ENCODE peak calls at places on chromosomes 16 and 17, in four cellular contexts. J is aorta, L is IMR-90, W is lung. C is an unnamed sample.

GRCh38 chr16:11016524-11016988 is 72.2 kb downstream of the CLEC16A start:
- DNase-seq in J (no peak), W (no peak), L (peak; percentile 28), C (no peak)

GRCh38 chr16:619476-620100 is 11.2 kb upstream of the WFIKKN1 start:
- DNase-seq in J (no peak), W (no peak), L (no peak), C (no peak)

GRCh38 chr17:44610331-44610730 is 45.9 kb upstream of the MEIOC start:
- DNase-seq in W (no peak), J (no peak), L (no peak), C (no peak)

GRCh38 chr16:71230122-71230845 is at the start of gene HYDIN:
- DNase-seq in J (peak; percentile 50), W (peak; percentile 75), L (peak; percentile 30), C (peak; percentile 12)

GRCh38 chr17:31425646-31426045 is 34.2 kb downstream of the RAB11FIP4 start:
- DNase-seq in W (no peak), J (no peak), L (no peak), C (peak; percentile 72)

GRCh38 chr17:69883139-69883538 is 191.9 kb upstream of the KCNJ16 start:
- DNase-seq in L (no peak), J (no peak), W (no peak), C (no peak)

GRCh38 chr17:7477392-7478275 is 1.8 kb downstream of the ZBTB4 start:
- DNase-seq in W (peak; percentile 46), J (peak; percentile 76), L (peak; percentile 95), C (peak; percentile 57)

GRCh38 chr17:38685485-38685884 is 10.7 kb upstream of the EPOP start:
- DNase-seq in L (no peak), W (no peak), J (peak; percentile 79), C (peak; percentile 27)

GRCh38 chr16:51465026-51465425 is 314.0 kb upstream of the SALL1 start:
- DNase-seq in J (no peak), L (peak; percentile 47), W (no peak), C (no peak)

GRCh38 chr17:74402070-74402469 is 29.8 kb upstream of the GPRC5C start:
- DNase-seq in J (no peak), L (no peak), W (no peak), C (no peak)

GRCh38 chr17:16467044-16467443 is 24.9 kb downstream of the LRRC75A start:
- DNase-seq in W (no peak), L (no peak), J (no peak), C (no peak)

GRCh38 chr17:16465861-16466338 is 26.1 kb downstream of the LRRC75A start:
- DNase-seq in J (no peak), W (no peak), L (no peak), C (no peak)

GRCh38 chr17:16467886-16468285 is 24.1 kb downstream of the LRRC75A start:
- DNase-seq in L (no peak), W (no peak), J (no peak), C (no peak)

GRCh38 chr17:16464641-16465312 is 27.2 kb downstream of the LRRC75A start:
- DNase-seq in L (no peak), J (no peak), W (no peak), C (no peak)

DNA sequence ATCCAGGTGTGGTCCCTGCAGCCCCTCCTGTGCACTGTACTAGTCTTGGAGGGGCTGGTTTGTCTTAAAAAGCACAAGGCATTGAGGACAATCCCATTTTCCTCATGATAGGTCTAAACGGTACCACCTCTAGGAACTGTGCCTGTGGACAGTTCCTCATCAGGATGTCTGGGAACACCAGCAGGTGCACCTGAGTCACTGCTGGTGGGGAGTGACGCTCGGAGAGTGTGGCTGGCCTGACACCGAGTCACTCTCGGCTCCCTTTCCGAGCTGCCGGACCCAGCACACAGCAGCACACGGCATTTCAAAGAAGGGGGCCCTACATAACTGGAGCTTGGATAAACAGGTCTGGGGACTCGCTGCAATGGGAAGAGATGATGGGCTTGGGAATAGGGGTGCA is 25.6 kb downstream of the LRRC75A start:
- DNase-seq in L (no peak), J (no peak), W (no peak), C (no peak)
- H3K27ac ChIP-seq in L (no peak overlapping the region), J (no peak overlapping the region), W (no peak overlapping the region), C (no peak overlapping the region)

DNA sequence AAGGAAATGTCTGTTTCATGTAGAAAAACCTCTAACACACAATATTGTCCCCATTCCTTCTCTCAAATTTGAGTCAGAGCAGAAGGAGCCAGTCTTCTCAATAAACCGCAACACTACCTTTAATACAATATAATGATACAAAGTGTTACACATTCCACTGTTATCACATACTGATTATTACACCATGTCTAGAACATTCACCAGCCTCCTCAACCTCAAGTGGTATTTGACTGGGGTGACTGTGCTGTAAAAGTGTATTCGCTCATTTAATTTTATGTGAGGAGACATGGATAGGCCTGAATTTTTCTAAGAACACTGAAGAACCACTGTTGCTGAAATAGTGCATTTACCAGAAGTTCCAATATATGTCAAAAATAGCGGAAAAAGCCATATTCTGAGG is 10.3 kb downstream of the CDYL2 start:
- DNase-seq in L (no peak), W (no peak), J (no peak), C (no peak)
- H3K27ac ChIP-seq in L (no peak overlapping the region), W (no peak overlapping the region), J (no peak overlapping the region), C (no peak overlapping the region)

DNA sequence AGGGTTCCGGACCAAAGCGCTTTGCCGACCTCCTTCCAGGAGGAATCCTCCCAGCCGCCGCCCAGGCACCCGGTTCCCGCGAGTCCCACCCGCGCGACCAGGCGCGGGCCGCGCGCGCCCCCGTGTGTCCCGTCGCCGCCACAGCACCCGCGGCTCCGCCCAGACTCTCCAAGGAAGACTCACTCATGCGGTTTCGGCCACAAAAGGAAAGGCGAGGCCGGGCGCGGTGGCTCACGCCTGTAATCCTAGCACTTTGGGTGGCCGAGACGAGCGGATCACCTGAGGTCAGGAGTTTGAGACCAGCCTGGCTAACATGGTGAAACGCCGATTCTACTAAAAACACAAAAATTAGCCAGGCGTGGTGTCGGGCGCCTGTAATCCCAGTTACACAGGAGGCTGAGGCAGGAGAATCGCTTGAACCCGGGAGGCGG is 3.5 kb upstream of the PKMYT1 start:
- DNase-seq in W (peak; percentile 79), L (peak; percentile 69), J (peak; percentile 86), C (peak; percentile 59)
- H3K27ac ChIP-seq in W (no peak overlapping the region), L (no peak overlapping the region), J (no peak overlapping the region), C (no peak overlapping the region)

GRCh38 chr16:15607700-15608396 is 35.1 kb downstream of the MARF1 start:
- DNase-seq in L (peak; percentile 82), W (no peak), J (peak; percentile 75), C (no peak)

GRCh38 chr16:15606521-15607220 is 36.3 kb downstream of the MARF1 start:
- DNase-seq in J (no peak), W (no peak), L (no peak), C (no peak)

GRCh38 chr16:15609286-15609649 is 33.7 kb downstream of the MARF1 start:
- DNase-seq in J (no peak), L (no peak), W (no peak), C (no peak)

GRCh38 chr16:15610369-15610871 is 32.5 kb downstream of the MARF1 start:
- DNase-seq in W (no peak), J (no peak), L (peak; percentile 37), C (no peak)

GRCh38 chr16:15608398-15609285 is 34.3 kb downstream of the MARF1 start:
- DNase-seq in J (no peak), L (peak; percentile 60), W (no peak), C (no peak)
- H3K27ac ChIP-seq in J (no peak overlapping the region), L (peak overlapping the region; percentile 39), W (no peak overlapping the region), C (no peak overlapping the region)

GRCh38 chr17:13919818-13920217 is 149.5 kb upstream of the COX10 start:
- DNase-seq in L (no peak), J (no peak), W (no peak), C (no peak)

GRCh38 chr17:13921841-13922776 is 147.2 kb upstream of the COX10 start:
- DNase-seq in L (no peak), W (no peak), J (no peak), C (no peak)

GRCh38 chr17:13920413-13920812 is 148.9 kb upstream of the COX10 start:
- DNase-seq in L (no peak), J (no peak), W (no peak), C (no peak)

GRCh38 chr17:13917635-13918034 is 151.7 kb upstream of the COX10 start:
- DNase-seq in J (no peak), W (no peak), L (no peak), C (no peak)

GRCh38 chr17:13918247-13918646 is 151.1 kb upstream of the COX10 start:
- DNase-seq in L (no peak), W (no peak), J (no peak), C (no peak)
- H3K27ac ChIP-seq in L (no peak overlapping the region), W (no peak overlapping the region), J (no peak overlapping the region), C (no peak overlapping the region)

DNA sequence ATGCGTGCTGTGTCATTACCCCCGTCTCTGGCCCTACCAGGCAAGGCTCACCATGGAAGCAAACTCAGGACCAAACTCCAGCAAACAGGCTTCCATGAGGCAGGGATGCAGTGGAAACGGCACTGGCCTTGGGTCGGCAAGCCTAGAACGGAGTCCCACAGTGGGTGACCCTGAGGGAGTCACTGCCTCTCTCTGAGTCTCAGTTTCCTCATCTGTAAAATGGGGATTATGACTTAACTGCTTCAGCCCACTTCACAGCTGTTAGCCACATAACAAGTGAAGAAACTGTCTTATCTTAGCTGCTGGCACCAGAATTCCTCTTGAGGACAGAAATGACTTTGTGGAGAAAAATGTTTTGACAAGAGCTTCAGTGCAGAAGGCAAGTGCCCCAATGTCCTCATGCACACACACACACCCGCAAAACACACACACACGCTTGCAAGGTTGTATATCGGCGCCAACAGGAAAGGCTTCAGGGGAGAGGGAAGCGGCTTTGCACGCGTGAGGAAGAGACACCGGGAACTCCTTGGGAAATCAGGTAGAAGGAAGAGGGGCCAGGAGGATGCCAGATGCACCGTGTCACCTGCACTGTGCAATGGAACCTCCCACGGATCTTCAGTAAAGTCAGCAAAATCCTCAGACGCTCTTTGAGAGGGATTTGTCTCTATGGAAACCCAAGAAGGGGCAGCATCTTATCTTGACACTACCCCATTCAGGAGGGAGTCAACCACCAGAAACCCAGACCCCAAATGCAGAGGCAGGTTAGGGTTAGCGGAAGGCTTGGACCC is 53.7 kb downstream of the GSG1L start:
- DNase-seq in W (no peak), J (no peak), L (no peak), C (no peak)
- H3K27ac ChIP-seq in W (no peak overlapping the region), J (no peak overlapping the region), L (no peak overlapping the region), C (no peak overlapping the region)

GRCh38 chr16:3625911-3626732 is 14.7 kb upstream of the SLX4 start:
- DNase-seq in L (no peak), W (no peak), J (no peak), C (no peak)
- H3K27ac ChIP-seq in L (no peak overlapping the region), W (no peak overlapping the region), J (no peak overlapping the region), C (no peak overlapping the region)

DNA sequence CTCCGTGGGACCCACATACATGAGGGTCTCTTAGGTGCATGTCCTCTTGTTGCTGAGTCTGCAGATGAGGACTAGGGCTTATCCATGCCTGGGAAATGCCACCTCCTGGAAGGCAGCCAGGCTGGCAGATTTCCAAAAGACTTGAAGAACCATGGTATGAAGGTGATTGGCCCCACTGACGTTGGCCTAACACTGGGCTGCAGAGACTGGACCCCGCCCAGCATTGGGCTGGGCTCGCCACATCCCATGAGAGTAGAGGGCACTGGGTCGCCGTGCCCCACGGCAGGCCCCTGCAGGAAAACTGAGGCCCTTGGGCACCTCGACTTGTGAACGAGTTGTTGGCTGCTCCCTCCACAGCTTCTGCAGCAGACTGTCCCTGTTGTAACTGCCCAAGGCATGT is 38.2 kb upstream of the IL21R start:
- DNase-seq in W (peak; percentile 79), L (no peak), J (no peak), C (no peak)
- H3K27ac ChIP-seq in W (no peak overlapping the region), L (no peak overlapping the region), J (no peak overlapping the region), C (no peak overlapping the region)

DNA sequence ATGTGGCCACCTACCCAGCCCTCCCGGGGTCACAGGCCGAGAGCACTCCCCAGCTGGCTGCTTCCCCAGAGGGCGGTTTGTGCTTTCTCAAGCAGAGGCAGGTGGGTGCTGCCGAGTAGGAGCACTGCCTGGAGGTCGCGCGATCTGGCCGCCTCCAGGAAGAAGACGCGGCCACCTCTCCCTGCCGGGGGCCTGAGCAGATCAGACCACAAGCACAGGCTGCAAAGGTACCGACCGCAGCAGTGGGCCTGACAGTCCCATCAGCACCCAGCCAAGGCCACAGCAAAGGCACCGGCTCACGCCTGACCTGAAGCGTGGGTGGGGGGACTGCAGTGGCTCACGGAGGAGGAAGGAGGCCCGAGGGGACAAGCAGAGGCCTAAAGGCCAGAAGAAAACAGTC is 15.2 kb upstream of the IGFALS start:
- DNase-seq in L (no peak), W (no peak), J (no peak), C (no peak)
- H3K27ac ChIP-seq in L (no peak overlapping the region), W (no peak overlapping the region), J (no peak overlapping the region), C (no peak overlapping the region)

C was measured in substantia nigra.